ENCODE peak calls at places on chromosomes 13 and 19, in eight cellular contexts. One of them, this sample, is unnamed.

GRCh38 chr19:47723573-47723923 is 10.3 kb downstream of the EHD2 start:
- DNase-seq in breast epithelium: no peak
- DNase-seq in substantia nigra: no peak
- DNase-seq in ureter: no peak
- DNase-seq in sciatic nerve: no peak
- DNase-seq in NCI-H774: no peak
- DNase-seq in type B pancreatic cell: no peak
- DNase-seq in germinal center: no peak
- DNase-seq in this sample: no peak

GRCh38 chr19:29528350-29528945 is 2.7 kb downstream of the VSTM2B start:
- DNase-seq in substantia nigra: peak; percentile 60
- DNase-seq in breast epithelium: no peak
- DNase-seq in NCI-H774: no peak
- DNase-seq in sciatic nerve: peak; percentile 75
- DNase-seq in germinal center: peak; percentile 85
- DNase-seq in ureter: peak; percentile 68
- DNase-seq in type B pancreatic cell: peak; percentile 87
- DNase-seq in this sample: peak; percentile 51

GRCh38 chr13:99367663-99368448 is 60.7 kb upstream of the GPR183 start:
- DNase-seq in sciatic nerve: no peak
- DNase-seq in substantia nigra: no peak
- DNase-seq in type B pancreatic cell: no peak
- DNase-seq in germinal center: no peak
- DNase-seq in NCI-H774: no peak
- DNase-seq in ureter: no peak
- DNase-seq in breast epithelium: no peak
- DNase-seq in this sample: no peak

GRCh38 chr13:109256866-109257760 is 529.3 kb downstream of the IRS2 start:
- DNase-seq in substantia nigra: no peak
- DNase-seq in sciatic nerve: no peak
- DNase-seq in ureter: no peak
- DNase-seq in NCI-H774: no peak
- DNase-seq in breast epithelium: no peak
- DNase-seq in germinal center: no peak
- DNase-seq in type B pancreatic cell: no peak
- DNase-seq in this sample: no peak

GRCh38 chr19:49064768-49065611 is at the start of gene NTF4:
- DNase-seq in breast epithelium: no peak
- DNase-seq in sciatic nerve: no peak
- DNase-seq in ureter: no peak
- DNase-seq in NCI-H774: no peak
- DNase-seq in substantia nigra: no peak
- DNase-seq in germinal center: no peak
- DNase-seq in type B pancreatic cell: peak; percentile 78
- DNase-seq in this sample: no peak

GRCh38 chr19:55206664-55207500 is 2.4 kb downstream of the PTPRH start:
- DNase-seq in NCI-H774: peak; percentile 67
- DNase-seq in substantia nigra: peak; percentile 58
- DNase-seq in ureter: peak; percentile 77
- DNase-seq in sciatic nerve: peak; percentile 76
- DNase-seq in breast epithelium: peak; percentile 68
- DNase-seq in germinal center: no peak
- DNase-seq in type B pancreatic cell: no peak
- DNase-seq in this sample: no peak

GRCh38 chr19:6769006-6769637 is 1.9 kb upstream of the SH2D3A start:
- DNase-seq in sciatic nerve: no peak
- DNase-seq in breast epithelium: no peak
- DNase-seq in germinal center: no peak
- DNase-seq in NCI-H774: no peak
- DNase-seq in substantia nigra: no peak
- DNase-seq in ureter: no peak
- DNase-seq in type B pancreatic cell: no peak
- DNase-seq in this sample: no peak

GRCh38 chr13:66774046-66774445 is 456.1 kb downstream of the PCDH9 start:
- DNase-seq in substantia nigra: no peak
- DNase-seq in NCI-H774: no peak
- DNase-seq in type B pancreatic cell: no peak
- DNase-seq in ureter: no peak
- DNase-seq in germinal center: no peak
- DNase-seq in breast epithelium: no peak
- DNase-seq in sciatic nerve: no peak
- DNase-seq in this sample: no peak

GRCh38 chr19:35666251-35666913 is at the start of gene UPK1A:
- DNase-seq in type B pancreatic cell: no peak
- DNase-seq in NCI-H774: no peak
- DNase-seq in germinal center: no peak
- DNase-seq in breast epithelium: no peak
- DNase-seq in sciatic nerve: no peak
- DNase-seq in ureter: peak; percentile 82
- DNase-seq in substantia nigra: no peak
- DNase-seq in this sample: no peak

GRCh38 chr13:24097064-24097463 is 63.5 kb upstream of the SPATA13 start:
- DNase-seq in ureter: no peak
- DNase-seq in NCI-H774: no peak
- DNase-seq in germinal center: no peak
- DNase-seq in type B pancreatic cell: no peak
- DNase-seq in substantia nigra: no peak
- DNase-seq in breast epithelium: no peak
- DNase-seq in sciatic nerve: no peak
- DNase-seq in this sample: peak; percentile 4